ENCODE peak calls at places on chromosomes 1 and 21, in ten cellular contexts. H is HS-27A; R is tibial artery; N is thyroid gland; J is Kasumi-1; Q is C1 segment of cervical spinal cord; S is AML-193; L is GM13977; K is activated naive CD8-positive, alpha-beta T cell treated with anti-CD3 and anti-CD28 coated beads for 36 hours; M is activated T-cell treated with anti-CD3 and anti-CD28 coated beads for 24 hours. U is an unnamed sample.

GRCh38 chr1:237166593-237167077 is 124.7 kb downstream of the RYR2 start:
- DNase-seq in H (no peak), R (no peak), N (no peak), J (no peak), Q (no peak), S (no peak), L (no peak), K (no peak), M (no peak), U (no peak)

GRCh38 chr1:1198423-1199140 is 7.8 kb downstream of the TNFRSF18 start:
- DNase-seq in H (no peak), R (no peak), N (no peak), J (no peak), Q (no peak), S (no peak), L (no peak), K (no peak), M (no peak), U (no peak)

GRCh38 chr1:154342132-154342531 is 16.8 kb downstream of the ATP8B2 start:
- DNase-seq in H (no peak), R (no peak), N (no peak), J (no peak), Q (no peak), S (no peak), L (no peak), K (no peak), M (no peak), U (no peak)

GRCh38 chr1:36941579-36941978 is 92.7 kb downstream of the GRIK3 start:
- DNase-seq in H (no peak), R (no peak), N (no peak), J (no peak), Q (no peak), S (no peak), L (no peak), K (no peak), M (no peak), U (no peak)

GRCh38 chr1:1204998-1205768 is 1.2 kb downstream of the TNFRSF18 start:
- DNase-seq in H (no peak), R (no peak), N (no peak), J (no peak), Q (no peak), S (no peak), L (no peak), K (no peak), M (no peak), U (no peak)

GRCh38 chr21:35933466-35933865 is 126.9 kb downstream of the SETD4 start:
- DNase-seq in H (peak), R (peak), N (peak), J (peak), Q (no peak), S (peak), L (no peak), K (no peak), M (no peak), U (peak)

GRCh38 chr1:160628799-160629263 is 18.0 kb downstream of the SLAMF1 start:
- DNase-seq in H (no peak), R (no peak), N (no peak), J (no peak), Q (no peak), S (no peak), L (no peak), K (no peak), M (no peak), U (no peak)

GRCh38 chr21:42478504-42478903 is 17.5 kb downstream of the RSPH1 start:
- DNase-seq in H (no peak), R (no peak), N (no peak), J (no peak), Q (no peak), S (no peak), L (no peak), K (no peak), M (no peak), U (no peak)

GRCh38 chr1:198774418-198774817 is 135.6 kb downstream of the PTPRC start:
- DNase-seq in H (no peak), R (no peak), N (no peak), J (no peak), Q (no peak), S (no peak), L (no peak), K (no peak), M (no peak), U (no peak)

GRCh38 chr1:18635833-18636671 is 5.4 kb downstream of the PAX7 start:
- DNase-seq in H (no peak), R (no peak), N (peak), J (no peak), Q (no peak), S (no peak), L (no peak), K (no peak), M (no peak), U (no peak)

GRCh38 chr1:184806296-184806721 is 51.7 kb upstream of the EDEM3 start:
- DNase-seq in H (no peak), R (no peak), N (no peak), J (peak), Q (no peak), S (peak), L (no peak), K (no peak), M (no peak), U (no peak)

GRCh38 chr1:3553166-3553939 is 58.0 kb downstream of the MEGF6 start:
- DNase-seq in H (no peak), R (no peak), N (no peak), J (no peak), Q (no peak), S (no peak), L (no peak), K (no peak), M (no peak), U (no peak)

GRCh38 chr1:109438798-109439297 is 12.6 kb upstream of the PSMA5 start:
- DNase-seq in H (peak), R (no peak), N (no peak), J (no peak), Q (no peak), S (no peak), L (peak), K (no peak), M (no peak), U (peak)

GRCh38 chr21:37264808-37265207 is 2.3 kb downstream of the VPS26C start:
- DNase-seq in H (no peak), R (no peak), N (no peak), J (no peak), Q (no peak), S (no peak), L (no peak), K (no peak), M (no peak), U (no peak)

GRCh38 chr1:185969524-185969991 is 235.4 kb downstream of the HMCN1 start:
- DNase-seq in H (peak), R (no peak), N (no peak), J (no peak), Q (no peak), S (no peak), L (no peak), K (no peak), M (no peak), U (no peak)

GRCh38 chr21:28136687-28137086 is 856.0 kb downstream of the LTN1 start:
- DNase-seq in H (no peak), R (no peak), N (no peak), J (no peak), Q (no peak), S (no peak), L (no peak), K (no peak), M (no peak), U (no peak)

GRCh38 chr1:171590022-171590421 is 32.0 kb upstream of the MYOCOS start:
- DNase-seq in H (no peak), R (no peak), N (no peak), J (no peak), Q (no peak), S (no peak), L (no peak), K (no peak), M (no peak), U (peak)

GRCh38 chr1:7345516-7345915 is 425.6 kb upstream of the VAMP3 start:
- DNase-seq in H (no peak), R (no peak), N (no peak), J (no peak), Q (no peak), S (no peak), L (no peak), K (no peak), M (no peak), U (no peak)

GRCh38 chr1:41783189-41783639 is 135.5 kb downstream of the HIVEP3 start:
- DNase-seq in H (peak), R (no peak), N (no peak), J (no peak), Q (no peak), S (no peak), L (no peak), K (peak), M (peak), U (peak)

GRCh38 chr1:112673589-112674439 is 645 bp upstream of the MOV10 start:
- DNase-seq in H (no peak), R (peak), N (peak), J (peak), Q (no peak), S (peak), L (no peak), K (no peak), M (no peak), U (peak)

GRCh38 chr1:98991127-98992003 is 13.3 kb downstream of the PLPPR5 start:
- DNase-seq in H (peak), R (no peak), N (no peak), J (peak), Q (no peak), S (no peak), L (no peak), K (peak), M (peak), U (peak)

GRCh38 chr1:2411801-2412394 is 466 bp downstream of the PEX10 start:
- DNase-seq in H (no peak), R (no peak), N (no peak), J (no peak), Q (no peak), S (no peak), L (no peak), K (no peak), M (no peak), U (no peak)

GRCh38 chr1:94001397-94002045 is 92.3 kb upstream of the GCLM start:
- DNase-seq in H (no peak), R (no peak), N (no peak), J (no peak), Q (no peak), S (no peak), L (no peak), K (no peak), M (no peak), U (no peak)

GRCh38 chr1:243354511-243355153 is 98.8 kb downstream of the SDCCAG8 start:
- DNase-seq in H (no peak), R (no peak), N (no peak), J (no peak), Q (no peak), S (no peak), L (peak), K (no peak), M (no peak), U (peak)

GRCh38 chr1:18938707-18939070 is 17.8 kb downstream of the IFFO2 start:
- DNase-seq in H (no peak), R (no peak), N (no peak), J (no peak), Q (peak), S (no peak), L (no peak), K (no peak), M (no peak), U (no peak)

GRCh38 chr1:58941471-58942289 is 157.8 kb upstream of the JUN start:
- DNase-seq in H (no peak), R (no peak), N (no peak), J (peak), Q (no peak), S (no peak), L (no peak), K (no peak), M (no peak), U (no peak)

GRCh38 chr1:229447809-229448252 is 13.9 kb upstream of the ACTA1 start:
- DNase-seq in H (no peak), R (no peak), N (no peak), J (no peak), Q (no peak), S (no peak), L (no peak), K (no peak), M (no peak), U (no peak)